ENCODE peak calls at places on chromosomes 2 and 18, in five cellular contexts. One of them, this sample, is unnamed.

GRCh38 chr2:219430633-219431615 is 3.7 kb upstream of the SPEG start:
- DNase-seq in HepG2: peak
- DNase-seq in K562: no peak
- DNase-seq in SK-N-SH: peak
- DNase-seq in GM12878: no peak
- DNase-seq in this sample: no peak

GRCh38 chr2:34547900-34548299 is 948.8 kb upstream of the FAM98A start:
- DNase-seq in HepG2: no peak
- DNase-seq in K562: no peak
- DNase-seq in SK-N-SH: no peak
- DNase-seq in GM12878: no peak
- DNase-seq in this sample: no peak

GRCh38 chr2:9984861-9985480 is 33.5 kb downstream of the GRHL1 start:
- DNase-seq in HepG2: no peak
- DNase-seq in K562: no peak
- DNase-seq in SK-N-SH: no peak
- DNase-seq in GM12878: no peak
- DNase-seq in this sample: no peak

GRCh38 chr2:189466656-189467055 is 25.4 kb downstream of the WDR75 start:
- DNase-seq in HepG2: peak
- DNase-seq in K562: peak
- DNase-seq in SK-N-SH: peak
- DNase-seq in GM12878: no peak
- DNase-seq in this sample: no peak

GRCh38 chr18:48009116-48009825 is 78.8 kb upstream of the SMAD2 start:
- DNase-seq in HepG2: no peak
- DNase-seq in K562: no peak
- DNase-seq in SK-N-SH: no peak
- DNase-seq in GM12878: no peak
- DNase-seq in this sample: no peak

GRCh38 chr18:34660572-34660971 is 49.5 kb upstream of the DTNA start:
- DNase-seq in HepG2: no peak
- DNase-seq in K562: no peak
- DNase-seq in SK-N-SH: no peak
- DNase-seq in GM12878: no peak
- DNase-seq in this sample: no peak

GRCh38 chr2:217641987-217642386 is 360.8 kb downstream of the TNS1 start:
- DNase-seq in HepG2: no peak
- DNase-seq in K562: no peak
- DNase-seq in SK-N-SH: no peak
- DNase-seq in GM12878: no peak
- DNase-seq in this sample: no peak

GRCh38 chr18:23452728-23453656 is at the start of gene RIOK3:
- DNase-seq in HepG2: peak
- DNase-seq in K562: peak
- DNase-seq in SK-N-SH: peak
- DNase-seq in GM12878: peak
- DNase-seq in this sample: peak

GRCh38 chr2:71609029-71609428 is 155.7 kb downstream of the DYSF start:
- DNase-seq in HepG2: no peak
- DNase-seq in K562: no peak
- DNase-seq in SK-N-SH: peak
- DNase-seq in GM12878: no peak
- DNase-seq in this sample: no peak

GRCh38 chr2:105431367-105432088 is 32.7 kb upstream of the FHL2 start:
- DNase-seq in HepG2: no peak
- DNase-seq in K562: no peak
- DNase-seq in SK-N-SH: peak
- DNase-seq in GM12878: no peak
- DNase-seq in this sample: no peak

GRCh38 chr18:47191956-47192355 is 15.8 kb upstream of the IER3IP1 start:
- DNase-seq in HepG2: peak
- DNase-seq in K562: no peak
- DNase-seq in SK-N-SH: no peak
- DNase-seq in GM12878: no peak
- DNase-seq in this sample: no peak

GRCh38 chr2:17966793-17967192 is 88.3 kb downstream of the KCNS3 start:
- DNase-seq in HepG2: no peak
- DNase-seq in K562: no peak
- DNase-seq in SK-N-SH: no peak
- DNase-seq in GM12878: no peak
- DNase-seq in this sample: no peak

GRCh38 chr2:80852079-80852807 is 547.7 kb upstream of the LRRTM1 start:
- DNase-seq in HepG2: no peak
- DNase-seq in K562: no peak
- DNase-seq in SK-N-SH: no peak
- DNase-seq in GM12878: no peak
- DNase-seq in this sample: no peak

GRCh38 chr2:235270951-235271350 is 222.9 kb upstream of the AGAP1 start:
- DNase-seq in HepG2: no peak
- DNase-seq in K562: peak
- DNase-seq in SK-N-SH: no peak
- DNase-seq in GM12878: peak
- DNase-seq in this sample: no peak

GRCh38 chr18:62125702-62126101 is 61.2 kb downstream of the PIGN start:
- DNase-seq in HepG2: no peak
- DNase-seq in K562: no peak
- DNase-seq in SK-N-SH: no peak
- DNase-seq in GM12878: no peak
- DNase-seq in this sample: no peak

GRCh38 chr2:60290534-60290933 is 262.9 kb downstream of the BCL11A start:
- DNase-seq in HepG2: no peak
- DNase-seq in K562: no peak
- DNase-seq in SK-N-SH: no peak
- DNase-seq in GM12878: no peak
- DNase-seq in this sample: no peak
- TF ChIP-seq ZBTB33 in HepG2: no peak
- TF ChIP-seq ZBTB33 in K562: no peak
- TF ChIP-seq ZBTB33 in SK-N-SH: no peak
- TF ChIP-seq ZBTB33 in GM12878: no peak
- TF ChIP-seq ZBTB33 in this sample: no peak

DNA sequence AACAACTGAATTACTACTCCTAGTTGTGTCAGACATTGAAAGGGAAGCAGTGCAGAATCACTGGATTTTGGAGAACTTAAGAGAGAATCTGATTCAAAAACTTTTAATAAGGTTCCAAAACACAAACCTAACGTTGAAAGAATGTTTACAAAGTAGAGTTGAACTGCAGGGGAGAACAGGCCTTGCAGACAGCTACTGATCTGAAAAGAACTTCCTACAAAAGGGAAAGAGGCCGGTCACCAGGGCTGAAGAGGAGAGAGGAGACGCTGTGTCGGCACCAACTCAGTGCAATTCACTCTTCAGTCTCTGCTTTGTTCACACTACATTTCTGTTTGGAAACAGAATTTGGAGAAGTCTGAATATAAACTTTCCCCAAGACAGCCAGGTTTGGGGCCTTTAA is 124.0 kb downstream of the GAREM1 start:
- DNase-seq in HepG2: no peak
- DNase-seq in K562: no peak
- DNase-seq in SK-N-SH: no peak
- DNase-seq in GM12878: no peak
- DNase-seq in this sample: no peak
- TF ChIP-seq ZBTB33 in HepG2: no peak
- TF ChIP-seq ZBTB33 in K562: no peak
- TF ChIP-seq ZBTB33 in SK-N-SH: no peak
- TF ChIP-seq ZBTB33 in GM12878: no peak
- TF ChIP-seq ZBTB33 in this sample: no peak

DNA sequence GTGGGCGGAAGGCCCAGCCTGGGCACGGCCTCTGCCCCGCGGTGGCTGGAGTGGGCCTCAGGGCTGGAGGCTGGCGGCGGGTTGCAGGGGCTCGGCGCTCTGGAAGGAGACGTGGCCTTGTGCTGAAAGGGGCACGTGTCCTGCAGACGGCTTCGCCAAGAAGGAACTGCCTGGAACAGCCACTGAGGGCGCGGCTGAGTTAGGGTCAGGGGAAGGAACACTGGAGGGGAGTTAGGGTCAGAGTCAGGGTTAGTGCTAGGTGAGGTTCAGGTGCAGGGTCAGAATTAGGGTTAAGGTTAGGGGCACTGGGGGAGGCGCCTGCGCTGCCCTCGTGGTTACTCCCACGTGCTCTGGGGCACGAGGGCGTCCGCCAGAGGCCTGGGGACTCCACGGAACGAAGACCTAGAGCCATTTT is 933 bp upstream of the ADNP2 start:
- DNase-seq in HepG2: no peak
- DNase-seq in K562: no peak
- DNase-seq in SK-N-SH: no peak
- DNase-seq in GM12878: no peak
- DNase-seq in this sample: no peak
- TF ChIP-seq ZBTB33 in HepG2: peak
- TF ChIP-seq ZBTB33 in K562: peak
- TF ChIP-seq ZBTB33 in SK-N-SH: no peak
- TF ChIP-seq ZBTB33 in GM12878: no peak
- TF ChIP-seq ZBTB33 in this sample: no peak

DNA sequence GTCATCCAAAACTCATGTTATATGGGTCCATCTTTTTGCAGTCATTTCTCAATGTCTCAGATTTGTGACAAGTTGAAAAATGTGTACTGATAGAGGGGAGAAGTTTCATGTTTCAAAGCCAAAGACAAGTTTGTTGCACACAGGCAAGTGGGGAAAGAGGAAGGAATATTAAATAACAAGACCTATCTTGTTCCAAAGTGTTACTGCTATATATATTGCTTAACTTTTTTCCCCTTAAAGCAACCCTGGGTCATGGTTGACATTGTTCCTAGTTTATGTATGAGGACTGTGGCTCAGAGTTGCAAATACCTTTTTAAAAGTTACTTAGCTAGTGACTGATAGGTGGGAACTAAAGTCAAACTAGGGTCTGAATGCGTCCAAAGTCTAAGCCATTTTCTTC is 1.7 kb downstream of the ITGA4 start:
- DNase-seq in HepG2: no peak
- DNase-seq in K562: no peak
- DNase-seq in SK-N-SH: no peak
- DNase-seq in GM12878: no peak
- DNase-seq in this sample: no peak
- TF ChIP-seq ZBTB33 in HepG2: no peak
- TF ChIP-seq ZBTB33 in K562: no peak
- TF ChIP-seq ZBTB33 in SK-N-SH: no peak
- TF ChIP-seq ZBTB33 in GM12878: no peak
- TF ChIP-seq ZBTB33 in this sample: no peak

DNA sequence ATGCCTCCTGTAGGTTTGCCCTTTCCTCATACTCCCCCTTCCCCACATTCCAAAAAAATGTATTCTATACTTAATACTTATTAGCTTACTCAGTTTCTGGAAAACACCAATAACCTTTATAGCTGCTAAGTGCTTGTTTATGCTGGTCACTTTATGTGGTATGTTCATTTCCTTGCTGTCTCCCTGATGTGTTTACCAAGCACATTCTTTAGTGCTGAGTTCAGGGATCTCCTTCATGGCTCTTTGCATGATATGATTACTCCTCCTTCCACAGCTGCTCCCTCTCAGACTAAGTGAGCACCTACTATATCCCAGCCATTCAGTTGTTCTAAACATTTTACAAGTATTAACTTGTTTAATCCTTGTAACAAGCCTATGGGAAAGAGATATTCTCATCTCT is 698.3 kb upstream of the FANCL start:
- DNase-seq in HepG2: no peak
- DNase-seq in K562: no peak
- DNase-seq in SK-N-SH: no peak
- DNase-seq in GM12878: no peak
- DNase-seq in this sample: no peak
- TF ChIP-seq ZBTB33 in HepG2: no peak
- TF ChIP-seq ZBTB33 in K562: no peak
- TF ChIP-seq ZBTB33 in SK-N-SH: no peak
- TF ChIP-seq ZBTB33 in GM12878: no peak
- TF ChIP-seq ZBTB33 in this sample: no peak

DNA sequence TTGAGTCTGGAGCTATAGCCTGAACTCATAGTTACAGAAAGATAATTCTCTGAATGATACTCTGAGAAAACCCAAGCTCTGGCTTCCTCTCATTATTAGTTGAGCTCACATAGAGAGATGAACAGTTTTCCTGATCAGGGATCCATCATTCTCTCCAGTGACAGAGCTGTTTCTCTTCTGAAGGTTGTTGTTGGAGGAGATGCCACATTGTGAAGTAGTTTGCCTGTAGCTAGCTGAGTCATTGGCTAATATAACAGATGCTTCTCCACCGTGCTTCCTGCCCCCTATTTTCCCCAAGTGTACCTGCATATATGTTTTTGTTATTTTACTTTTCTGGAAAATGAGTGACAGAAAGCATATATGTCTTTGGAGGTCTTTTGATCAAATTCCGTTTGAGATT is 64.6 kb downstream of the OSBPL6 start:
- DNase-seq in HepG2: no peak
- DNase-seq in K562: no peak
- DNase-seq in SK-N-SH: no peak
- DNase-seq in GM12878: no peak
- DNase-seq in this sample: no peak
- TF ChIP-seq ZBTB33 in HepG2: no peak
- TF ChIP-seq ZBTB33 in K562: no peak
- TF ChIP-seq ZBTB33 in SK-N-SH: no peak
- TF ChIP-seq ZBTB33 in GM12878: no peak
- TF ChIP-seq ZBTB33 in this sample: no peak

DNA sequence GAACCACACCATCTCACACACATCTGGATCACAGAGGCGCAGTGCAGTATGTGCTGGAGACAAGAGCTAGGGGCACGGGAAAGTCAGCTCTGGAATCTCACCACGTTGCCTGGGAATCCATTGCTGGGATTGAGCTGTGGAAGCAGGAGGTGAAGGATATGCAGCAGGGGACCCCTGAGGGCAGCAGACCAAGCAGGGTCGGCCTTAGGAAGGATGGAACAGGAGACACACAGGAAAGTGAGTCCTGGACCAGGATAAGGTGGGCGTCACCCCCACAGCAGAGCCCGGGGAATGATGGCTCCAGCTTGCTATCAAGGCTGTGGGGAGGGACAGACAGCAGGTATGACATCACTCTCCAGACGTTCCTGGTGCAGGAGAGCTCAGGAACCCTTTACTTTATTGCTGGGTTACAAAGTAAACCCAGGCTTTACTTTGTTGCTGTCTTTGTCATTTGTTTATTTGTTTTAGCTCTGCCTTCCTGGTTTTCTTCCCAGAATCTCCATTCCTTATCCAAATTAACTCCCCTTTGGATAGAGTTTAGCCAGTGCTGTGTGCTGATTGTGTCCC is 329.8 kb upstream of the MYT1L start:
- DNase-seq in HepG2: no peak
- DNase-seq in K562: no peak
- DNase-seq in SK-N-SH: no peak
- DNase-seq in GM12878: no peak
- DNase-seq in this sample: no peak
- TF ChIP-seq ZBTB33 in HepG2: no peak
- TF ChIP-seq ZBTB33 in K562: no peak
- TF ChIP-seq ZBTB33 in SK-N-SH: no peak
- TF ChIP-seq ZBTB33 in GM12878: no peak
- TF ChIP-seq ZBTB33 in this sample: no peak

DNA sequence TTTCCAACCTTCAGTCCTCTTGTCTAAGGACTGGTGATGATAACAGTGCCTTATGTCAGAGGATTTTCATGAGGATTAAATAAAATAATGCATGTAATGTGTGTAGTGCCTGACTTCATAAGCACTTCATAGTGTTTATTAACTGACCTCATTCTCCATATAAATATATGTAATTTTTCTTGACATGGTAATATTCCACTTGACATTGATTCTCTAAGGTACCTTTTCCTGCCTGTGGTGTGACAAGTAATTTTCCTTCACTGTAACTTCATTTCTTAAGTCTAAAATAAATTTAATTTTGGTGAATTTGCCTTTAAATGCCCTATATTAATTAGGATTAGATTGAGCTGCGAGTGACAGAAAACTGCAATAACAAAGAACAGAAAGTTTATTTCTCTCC is 27.3 kb downstream of the SLC20A1 start:
- DNase-seq in HepG2: no peak
- DNase-seq in K562: no peak
- DNase-seq in SK-N-SH: no peak
- DNase-seq in GM12878: no peak
- DNase-seq in this sample: no peak
- TF ChIP-seq ZBTB33 in HepG2: no peak
- TF ChIP-seq ZBTB33 in K562: no peak
- TF ChIP-seq ZBTB33 in SK-N-SH: no peak
- TF ChIP-seq ZBTB33 in GM12878: no peak
- TF ChIP-seq ZBTB33 in this sample: no peak

GRCh38 chr2:61396005-61396404 is 74.9 kb downstream of the USP34 start:
- DNase-seq in HepG2: peak
- DNase-seq in K562: no peak
- DNase-seq in SK-N-SH: no peak
- DNase-seq in GM12878: no peak
- DNase-seq in this sample: no peak
- TF ChIP-seq ZBTB33 in HepG2: no peak
- TF ChIP-seq ZBTB33 in K562: no peak
- TF ChIP-seq ZBTB33 in SK-N-SH: no peak
- TF ChIP-seq ZBTB33 in GM12878: no peak
- TF ChIP-seq ZBTB33 in this sample: no peak

This sample was measured in HCT116.